ENCODE peak calls at places on chromosome 3, in four cellular contexts. K, T, J and L are unnamed samples.

GRCh38 chr3:25007974-25008658 is 419.9 kb upstream of the RARB start:
- ATAC-seq in J (no peak), T (no peak), K (no peak), L (no peak)

GRCh38 chr3:186997061-186998054 is 67.0 kb downstream of the ST6GAL1 start:
- ATAC-seq in K (no peak), T (no peak), J (no peak), L (no peak)

GRCh38 chr3:65439641-65440040 is 599.1 kb downstream of the MAGI1 start:
- ATAC-seq in J (no peak), K (no peak), T (no peak), L (peak; percentile 100)

GRCh38 chr3:32593903-32594525 is 23.4 kb upstream of the DYNC1LI1 start:
- ATAC-seq in K (no peak), J (no peak), T (no peak), L (peak; percentile 31)

GRCh38 chr3:60079076-60079475 is 1029.3 kb upstream of the CFAP20DC start:
- ATAC-seq in K (peak; percentile 24), T (no peak), J (peak; percentile 48), L (no peak)

GRCh38 chr3:36714343-36714742 is 50.0 kb downstream of the DCLK3 start:
- ATAC-seq in T (no peak), J (no peak), K (no peak), L (peak; percentile 81)

GRCh38 chr3:11668243-11669232 is 24.8 kb upstream of the VGLL4 start:
- ATAC-seq in K (no peak), J (no peak), T (no peak), L (peak; percentile 66)

GRCh38 chr3:129418041-129418973 is 10.1 kb downstream of the EFCAB12 start:
- ATAC-seq in J (no peak), K (no peak), T (no peak), L (no peak)

GRCh38 chr3:97670952-97671351 is 93.6 kb upstream of the ARL6 start:
- ATAC-seq in J (no peak), T (no peak), K (no peak), L (no peak)

GRCh38 chr3:5136211-5136610 is 14.1 kb downstream of the ARL8B start:
- ATAC-seq in J (peak; percentile 16), T (no peak), K (no peak), L (no peak)

GRCh38 chr3:119346076-119346496 is 51.9 kb downstream of the ARHGAP31 start:
- ATAC-seq in K (no peak), J (no peak), T (no peak), L (no peak)

GRCh38 chr3:25568525-25569078 is 96.1 kb downstream of the TOP2B start:
- ATAC-seq in J (no peak), T (no peak), K (no peak), L (no peak)

GRCh38 chr3:111368061-111368460 is 173.9 kb upstream of the CD96 start:
- ATAC-seq in T (no peak), J (no peak), K (no peak), L (no peak)

GRCh38 chr3:147410126-147410517 is 957 bp downstream of the ZIC1 start:
- ATAC-seq in J (no peak), T (no peak), K (no peak), L (no peak)

GRCh38 chr3:178684881-178685590 is 148.8 kb downstream of the KCNMB2 start:
- ATAC-seq in K (no peak), T (no peak), J (no peak), L (no peak)

GRCh38 chr3:139434764-139435291 is 41.5 kb downstream of the RBP2 start:
- ATAC-seq in J (no peak), T (no peak), K (no peak), L (no peak)

GRCh38 chr3:48232232-48232631 is 8.7 kb upstream of the ZNF589 start:
- ATAC-seq in T (no peak), K (no peak), J (no peak), L (no peak)

GRCh38 chr3:66729685-66730393 is 229.0 kb upstream of the LRIG1 start:
- ATAC-seq in J (no peak), T (no peak), K (no peak), L (no peak)

GRCh38 chr3:152964901-152965609 is 130.1 kb downstream of the P2RY1 start:
- ATAC-seq in K (no peak), T (no peak), J (no peak), L (no peak)

GRCh38 chr3:196688349-196688748 is 23.7 kb downstream of the CEP19 start:
- ATAC-seq in K (no peak), T (no peak), J (no peak), L (no peak)

GRCh38 chr3:165641569-165642310 is 195.5 kb downstream of the BCHE start:
- ATAC-seq in K (no peak), T (no peak), J (no peak), L (no peak)

GRCh38 chr3:168996622-168997021 is 666.9 kb downstream of the MECOM start:
- ATAC-seq in J (no peak), K (no peak), T (no peak), L (no peak)

GRCh38 chr3:114746502-114746901 is 400.6 kb downstream of the ZBTB20 start:
- ATAC-seq in J (peak; percentile 42), T (peak; percentile 64), K (no peak), L (no peak)

GRCh38 chr3:119279844-119280243 is 14.3 kb upstream of the ARHGAP31 start:
- ATAC-seq in T (no peak), J (no peak), K (no peak), L (no peak)

GRCh38 chr3:55907616-55908015 is 420.5 kb upstream of the WNT5A start:
- ATAC-seq in K (no peak), T (no peak), J (no peak), L (no peak)

GRCh38 chr3:182755308-182756106 is 37.8 kb upstream of the ATP11B start:
- ATAC-seq in T (no peak), K (no peak), J (no peak), L (peak; percentile 91)

GRCh38 chr3:72134989-72135451 is 350.1 kb upstream of the PROK2 start:
- ATAC-seq in T (no peak), J (no peak), K (peak; percentile 64), L (no peak)